ENCODE peak calls at places on chromosomes 16 and 17, in ten cellular contexts. H is sigmoid colon, W is transverse colon, K is SK-N-SH, D is stomach, B is esophagus muscularis mucosa, V is upper lobe of left lung, G is K562, X is H1, S is HepG2. T is an unnamed sample.

GRCh38 chr17:29383687-29384086 is 6.5 kb upstream of the TAOK1 start:
- DNase-seq in H (no peak), W (peak), K (no peak), D (no peak), B (no peak), V (no peak), G (no peak), X (no peak), S (no peak), T (no peak)

GRCh38 chr17:63919311-63919723 is 678 bp upstream of the GH1 start:
- DNase-seq in H (peak), W (peak), K (peak), D (peak), B (no peak), V (no peak), G (peak), X (peak), S (peak), T (no peak)

GRCh38 chr17:830950-831349 is 48.8 kb downstream of the MRM3 start:
- DNase-seq in H (no peak), W (no peak), K (no peak), D (no peak), B (no peak), V (no peak), G (no peak), X (no peak), S (no peak), T (no peak)

GRCh38 chr17:66716236-66717026 is 118.5 kb upstream of the CACNG5 start:
- DNase-seq in H (no peak), W (no peak), K (no peak), D (no peak), B (no peak), V (no peak), G (no peak), X (no peak), S (no peak), T (no peak)

GRCh38 chr16:17356243-17356933 is 114.4 kb downstream of the XYLT1 start:
- DNase-seq in H (no peak), W (peak), K (no peak), D (no peak), B (no peak), V (peak), G (no peak), X (no peak), S (no peak), T (no peak)

GRCh38 chr16:59683709-59684108 is 949.6 kb upstream of the GOT2 start:
- DNase-seq in H (no peak), W (no peak), K (no peak), D (no peak), B (no peak), V (no peak), G (no peak), X (no peak), S (no peak), T (no peak)

GRCh38 chr17:35797370-35797769 is 1.9 kb upstream of the MMP28 start:
- DNase-seq in H (no peak), W (no peak), K (no peak), D (no peak), B (no peak), V (no peak), G (no peak), X (peak), S (no peak), T (no peak)

GRCh38 chr17:63705657-63706056 is 5.7 kb upstream of the LIMD2 start:
- DNase-seq in H (no peak), W (no peak), K (no peak), D (no peak), B (no peak), V (no peak), G (no peak), X (no peak), S (no peak), T (no peak)

GRCh38 chr17:41340934-41341861 is 9.4 kb downstream of the KRT33A start:
- DNase-seq in H (no peak), W (no peak), K (no peak), D (no peak), B (no peak), V (no peak), G (no peak), X (no peak), S (no peak), T (no peak)

GRCh38 chr17:31564883-31565297 is 173.4 kb downstream of the RAB11FIP4 start:
- DNase-seq in H (no peak), W (no peak), K (peak), D (no peak), B (no peak), V (no peak), G (no peak), X (no peak), S (no peak), T (no peak)

GRCh38 chr16:66895697-66895995 is 15.3 kb downstream of the PDP2 start:
- DNase-seq in H (no peak), W (no peak), K (no peak), D (no peak), B (no peak), V (no peak), G (no peak), X (no peak), S (no peak), T (no peak)

GRCh38 chr16:19589771-19590302 is 34.3 kb downstream of the VPS35L start:
- DNase-seq in H (no peak), W (no peak), K (no peak), D (no peak), B (no peak), V (no peak), G (no peak), X (no peak), S (peak), T (no peak)

GRCh38 chr17:296382-296781 is 56.2 kb downstream of the RPH3AL start:
- DNase-seq in H (no peak), W (no peak), K (no peak), D (no peak), B (no peak), V (no peak), G (no peak), X (no peak), S (no peak), T (no peak)

GRCh38 chr16:89604764-89605163 is 8.7 kb upstream of the DPEP1 start:
- DNase-seq in H (no peak), W (no peak), K (no peak), D (no peak), B (no peak), V (peak), G (no peak), X (no peak), S (no peak), T (no peak)

GRCh38 chr17:73292031-73292531 is 19.7 kb downstream of the CDC42EP4 start:
- DNase-seq in H (peak), W (no peak), K (peak), D (peak), B (no peak), V (no peak), G (no peak), X (no peak), S (no peak), T (no peak)

GRCh38 chr17:63431939-63432804 is 13.9 kb downstream of the CYB561 start:
- DNase-seq in H (no peak), W (peak), K (peak), D (no peak), B (no peak), V (no peak), G (peak), X (no peak), S (peak), T (no peak)

GRCh38 chr17:73747221-73748002 is 103.2 kb upstream of the SDK2 start:
- DNase-seq in H (no peak), W (no peak), K (no peak), D (peak), B (no peak), V (peak), G (no peak), X (no peak), S (no peak), T (no peak)

GRCh38 chr16:88886915-88887521 is 20.6 kb upstream of the PABPN1L start:
- DNase-seq in H (peak), W (peak), K (no peak), D (peak), B (peak), V (peak), G (no peak), X (no peak), S (no peak), T (no peak)

GRCh38 chr17:67573987-67574657 is 143.6 kb upstream of the NOL11 start:
- DNase-seq in H (no peak), W (no peak), K (no peak), D (no peak), B (peak), V (no peak), G (no peak), X (no peak), S (no peak), T (no peak)

GRCh38 chr16:8887952-8888560 is 5.9 kb downstream of the LITAFD start:
- DNase-seq in H (peak), W (no peak), K (peak), D (peak), B (no peak), V (no peak), G (peak), X (no peak), S (peak), T (no peak)

GRCh38 chr16:77943770-77944169 is 78.6 kb upstream of the CLEC3A start:
- DNase-seq in H (no peak), W (no peak), K (no peak), D (no peak), B (no peak), V (no peak), G (no peak), X (no peak), S (no peak), T (no peak)

GRCh38 chr17:48997103-48997826 is at the start of gene IGF2BP1:
- DNase-seq in H (no peak), W (no peak), K (peak), D (no peak), B (peak), V (peak), G (no peak), X (peak), S (peak), T (peak)

GRCh38 chr17:6240601-6241000 is 170.4 kb downstream of the WSCD1 start:
- DNase-seq in H (no peak), W (no peak), K (no peak), D (no peak), B (peak), V (no peak), G (no peak), X (peak), S (no peak), T (no peak)

GRCh38 chr17:8359769-8360168 is 16.7 kb downstream of the KRABD2 start:
- DNase-seq in H (no peak), W (no peak), K (no peak), D (no peak), B (no peak), V (no peak), G (peak), X (no peak), S (no peak), T (no peak)

GRCh38 chr17:37506678-37507077 is 17.0 kb downstream of the DUSP14 start:
- DNase-seq in H (no peak), W (no peak), K (peak), D (no peak), B (no peak), V (no peak), G (peak), X (peak), S (peak), T (no peak)

GRCh38 chr16:49096191-49096945 is 185.3 kb downstream of the CBLN1 start:
- DNase-seq in H (no peak), W (no peak), K (no peak), D (no peak), B (no peak), V (no peak), G (no peak), X (no peak), S (peak), T (no peak)

GRCh38 chr17:81245665-81246342 is 6.7 kb downstream of the NDUFAF8 start:
- DNase-seq in H (no peak), W (no peak), K (no peak), D (no peak), B (no peak), V (peak), G (no peak), X (no peak), S (no peak), T (no peak)

GRCh38 chr17:19284005-19284959 is 47.1 kb downstream of the EPN2 start:
- DNase-seq in H (no peak), W (no peak), K (no peak), D (no peak), B (no peak), V (no peak), G (no peak), X (no peak), S (no peak), T (no peak)
- TF ChIP-seq POLR2AphosphoS5 in H (no peak), W (no peak), K (no peak), D (no peak), B (no peak), V (no peak), G (no peak), X (no peak), S (no peak), T (no peak)

GRCh38 chr16:11621539-11621919 is 34.8 kb upstream of the LITAF start:
- DNase-seq in H (no peak), W (no peak), K (no peak), D (no peak), B (no peak), V (no peak), G (no peak), X (no peak), S (no peak), T (no peak)
- H3K27ac ChIP-seq in H (peak), W (peak), K (no peak), D (peak), B (peak), V (peak), G (no peak), X (no peak), S (no peak), T (peak)

DNA sequence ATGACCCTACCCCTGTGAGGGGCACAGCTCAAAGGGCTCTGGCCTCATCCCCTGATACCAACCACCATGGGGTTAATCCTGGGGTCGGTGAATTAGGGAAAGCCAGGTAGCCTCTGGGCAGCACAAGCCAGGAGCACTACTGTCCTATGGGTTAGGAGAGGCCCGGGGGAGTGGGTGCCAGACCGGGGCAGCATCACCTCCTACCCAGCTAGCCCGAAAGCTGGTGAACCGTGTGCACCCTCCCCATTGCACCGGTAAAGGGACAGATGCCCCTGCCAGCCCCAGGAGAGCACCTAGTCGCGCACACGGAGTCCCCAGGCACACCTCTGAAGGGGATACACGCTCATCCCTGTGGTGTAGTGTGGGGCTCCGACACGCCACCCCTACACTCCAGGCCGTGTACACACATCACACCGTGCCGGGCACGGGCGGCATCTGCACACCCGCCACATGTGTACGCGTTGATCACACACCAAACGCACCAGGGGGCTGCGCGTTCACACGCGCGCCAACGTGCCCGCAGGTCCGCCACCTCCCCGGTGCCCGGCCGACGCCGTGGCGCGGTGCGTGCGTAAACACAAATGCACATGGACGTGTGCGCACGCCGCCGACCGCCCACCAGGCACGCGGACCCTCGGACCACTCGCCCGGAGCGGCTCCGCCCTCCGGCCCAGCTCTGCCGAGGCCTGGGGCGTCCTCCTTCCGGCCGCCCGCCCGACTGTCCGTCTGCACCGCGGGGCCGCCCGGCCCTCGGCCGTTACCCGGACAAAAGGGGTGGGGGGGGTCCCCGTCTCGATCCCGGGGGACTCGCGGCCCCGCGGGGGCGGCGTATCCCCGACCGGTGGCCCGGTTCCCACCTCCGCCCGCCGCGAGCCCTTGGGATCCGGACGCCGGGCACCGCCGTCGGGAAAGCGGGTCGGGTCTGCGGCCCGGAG is 785 bp downstream of the UBALD1 start:
- DNase-seq in H (peak), W (peak), K (peak), D (no peak), B (no peak), V (peak), G (peak), X (no peak), S (peak), T (no peak)
- TF ChIP-seq EP300 in H (no peak), W (no peak), K (no peak), D (no peak), B (no peak), V (no peak), G (no peak), X (no peak), S (no peak), T (no peak)

GRCh38 chr17:69046130-69046807 is 14.5 kb downstream of the ABCA9 start:
- DNase-seq in H (no peak), W (no peak), K (no peak), D (no peak), B (no peak), V (no peak), G (no peak), X (no peak), S (no peak), T (no peak)
- TF ChIP-seq POLR2AphosphoS5 in H (no peak), W (no peak), K (no peak), D (no peak), B (no peak), V (no peak), G (no peak), X (no peak), S (no peak), T (no peak)

DNA sequence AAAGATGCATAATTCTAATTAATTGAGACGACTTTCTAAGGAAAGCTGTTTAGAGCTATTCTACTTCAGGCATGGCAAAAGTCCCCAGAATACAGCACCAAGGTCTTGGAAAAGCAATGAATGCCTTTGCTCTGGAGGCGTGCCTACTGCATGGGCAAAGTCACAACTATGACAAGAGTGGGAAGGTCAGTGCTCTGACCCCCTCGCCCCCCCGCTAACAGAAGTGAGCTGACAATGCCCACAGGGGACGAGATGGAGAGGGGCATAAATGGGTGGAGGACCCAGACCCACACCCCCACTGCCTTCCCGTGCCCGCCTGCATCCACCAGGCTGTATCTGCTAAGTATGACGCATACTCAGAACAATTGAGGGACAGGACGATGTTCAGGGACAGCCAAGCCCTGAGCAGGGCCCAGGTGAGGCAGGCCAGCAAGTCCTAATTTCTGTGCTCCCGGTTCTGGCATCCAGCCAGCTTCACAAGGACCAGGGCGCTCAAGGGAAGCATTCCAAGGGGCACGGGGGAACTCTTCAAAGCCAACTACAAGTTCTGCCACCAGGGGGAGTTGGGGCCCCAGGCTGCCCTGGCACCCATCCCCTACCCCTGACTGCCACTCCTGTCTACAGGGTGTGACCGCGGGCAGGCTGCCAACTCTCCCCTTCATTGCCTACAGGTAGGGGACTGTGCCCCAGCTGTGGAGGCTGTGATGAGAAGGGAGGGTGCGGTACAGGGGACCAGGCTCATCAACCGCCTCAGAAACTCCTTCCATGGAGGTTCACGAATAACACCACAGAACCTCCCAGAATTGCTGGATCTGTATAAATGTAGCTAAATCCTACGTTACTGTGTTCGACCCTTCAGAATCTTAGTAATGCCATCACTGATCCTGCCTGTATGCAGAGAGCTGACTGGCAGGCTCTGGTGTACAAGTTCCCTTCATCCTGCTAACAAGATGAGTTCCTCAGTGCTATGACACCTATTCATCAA is 20.8 kb downstream of the NPRL3 start:
- DNase-seq in H (no peak), W (peak), K (peak), D (peak), B (no peak), V (no peak), G (peak), X (peak), S (peak), T (peak)
- H3K27ac ChIP-seq in H (no peak), W (no peak), K (no peak), D (no peak), B (no peak), V (no peak), G (no peak), X (no peak), S (no peak), T (no peak)

GRCh38 chr16:11677451-11677951 is 9.2 kb downstream of the SNN start:
- DNase-seq in H (peak), W (no peak), K (no peak), D (no peak), B (no peak), V (no peak), G (no peak), X (no peak), S (no peak), T (no peak)

GRCh38 chr16:11676799-11677198 is 8.5 kb downstream of the SNN start:
- DNase-seq in H (peak), W (no peak), K (no peak), D (no peak), B (no peak), V (no peak), G (no peak), X (no peak), S (no peak), T (no peak)

GRCh38 chr16:11679941-11680911 is 12.0 kb downstream of the SNN start:
- DNase-seq in H (peak), W (no peak), K (no peak), D (no peak), B (no peak), V (no peak), G (no peak), X (no peak), S (no peak), T (peak)

GRCh38 chr16:11679250-11679649 is 11.0 kb downstream of the SNN start:
- DNase-seq in H (peak), W (no peak), K (no peak), D (no peak), B (no peak), V (no peak), G (no peak), X (no peak), S (no peak), T (peak)

GRCh38 chr16:11677959-11678881 is 10.0 kb downstream of the SNN start:
- DNase-seq in H (peak), W (no peak), K (no peak), D (no peak), B (no peak), V (no peak), G (no peak), X (no peak), S (no peak), T (peak)
- TF ChIP-seq EP300 in H (no peak), W (no peak), K (no peak), D (no peak), B (no peak), V (no peak), G (no peak), X (no peak), S (no peak), T (no peak)

DNA sequence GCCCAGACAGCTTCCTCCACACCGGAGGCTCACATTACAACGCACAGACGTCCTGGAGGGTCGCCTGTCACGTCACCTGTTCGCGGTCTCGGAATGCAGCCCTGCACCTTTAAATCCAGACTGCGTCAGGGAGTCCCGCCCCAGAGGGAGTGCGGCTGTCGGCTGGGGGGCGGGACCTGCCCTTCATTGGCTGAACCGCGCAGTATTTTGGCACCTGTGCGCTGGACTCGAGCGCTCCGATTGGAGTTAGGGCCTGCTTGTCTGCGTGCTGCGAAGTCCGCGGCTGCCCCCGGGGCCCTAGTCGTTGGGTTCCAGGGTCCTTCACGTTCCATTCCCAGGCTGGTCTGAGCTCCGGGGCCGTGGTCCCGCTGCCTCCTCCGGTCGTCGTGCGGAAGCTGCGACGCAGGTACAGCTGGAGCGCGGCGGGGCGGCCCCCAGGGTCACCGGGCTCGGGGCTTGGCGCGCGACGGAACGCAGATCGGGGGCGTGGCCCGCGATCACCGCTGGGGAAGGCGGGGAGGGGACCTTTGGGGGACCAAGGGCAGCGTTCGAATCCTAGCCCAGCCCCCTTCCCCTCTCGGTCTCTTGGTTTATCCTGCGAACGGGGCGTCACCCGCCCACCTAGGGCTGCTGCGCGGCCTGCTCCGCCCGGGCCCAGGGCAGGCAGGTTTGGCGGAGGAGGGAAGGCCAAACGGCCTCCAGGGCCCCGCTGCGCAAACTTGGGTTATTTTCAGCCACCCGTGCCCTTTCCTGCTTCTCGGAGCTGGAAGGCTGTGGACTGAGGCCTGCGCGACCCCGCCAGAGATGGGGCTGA is at the start of gene MIEF2:
- DNase-seq in H (peak), W (peak), K (peak), D (peak), B (peak), V (peak), G (peak), X (peak), S (peak), T (peak)
- TF ChIP-seq POLR2AphosphoS5 in H (peak), W (peak), K (peak), D (peak), B (peak), V (peak), G (no peak), X (peak), S (peak), T (no peak)

T was measured in suprapubic skin.